ENCODE peak calls at places on chromosomes 4 and X, in eight cellular contexts. D, B, W, L, A, G, P and H are unnamed samples.

GRCh38 chr4:24850669-24851068 is 55.3 kb downstream of the SOD3 start:
- DNase-seq in D (no peak), B (peak), W (no peak), L (peak), A (peak), G (no peak), P (peak), H (no peak)

GRCh38 chr4:7759221-7759620 is 180.4 kb downstream of the AFAP1 start:
- DNase-seq in D (no peak), B (peak), W (peak), L (no peak), A (no peak), G (no peak), P (no peak), H (no peak)

GRCh38 chr4:73631565-73632226 is 11.5 kb upstream of the RASSF6 start:
- DNase-seq in D (no peak), B (peak), W (no peak), L (no peak), A (no peak), G (no peak), P (no peak), H (no peak)

GRCh38 chrX:40145001-40145631 is 47.4 kb upstream of the BCOR start:
- DNase-seq in D (no peak), B (no peak), W (peak), L (no peak), A (peak), G (no peak), P (no peak), H (no peak)

GRCh38 chr4:57076646-57077045 is 33.5 kb downstream of the IGFBP7 start:
- DNase-seq in D (no peak), B (no peak), W (no peak), L (no peak), A (no peak), G (no peak), P (no peak), H (no peak)

GRCh38 chrX:78964598-78964997 is 19.4 kb downstream of the P2RY10 start:
- DNase-seq in D (no peak), B (no peak), W (no peak), L (no peak), A (no peak), G (no peak), P (no peak), H (no peak)

GRCh38 chr4:84324303-84324702 is 174.8 kb downstream of the NKX6-1 start:
- DNase-seq in D (no peak), B (no peak), W (no peak), L (no peak), A (no peak), G (no peak), P (no peak), H (no peak)

GRCh38 chr4:163382178-163382869 is 38.6 kb downstream of the NPY5R start:
- DNase-seq in D (no peak), B (peak), W (no peak), L (no peak), A (no peak), G (no peak), P (no peak), H (no peak)

GRCh38 chrX:53452812-53453211 is 18.6 kb upstream of the HSD17B10 start:
- DNase-seq in D (no peak), B (no peak), W (no peak), L (no peak), A (no peak), G (no peak), P (no peak), H (no peak)

GRCh38 chr4:66794635-66795034 is 750.7 kb downstream of the CENPC start:
- DNase-seq in D (no peak), B (no peak), W (no peak), L (no peak), A (no peak), G (no peak), P (no peak), H (no peak)

GRCh38 chr4:57373971-57374370 is 263.8 kb upstream of the IGFBP7 start:
- DNase-seq in D (no peak), B (no peak), W (no peak), L (no peak), A (no peak), G (no peak), P (no peak), H (no peak)

GRCh38 chrX:11770320-11770719 is 12.3 kb downstream of the MSL3 start:
- DNase-seq in D (peak), B (peak), W (peak), L (peak), A (peak), G (peak), P (peak), H (no peak)

GRCh38 chrX:154458116-154458953 is at the start of gene PLXNA3:
- DNase-seq in D (no peak), B (no peak), W (peak), L (no peak), A (peak), G (no peak), P (no peak), H (peak)

GRCh38 chr4:144575181-144575580 is 70.8 kb upstream of the HHIP start:
- DNase-seq in D (no peak), B (no peak), W (no peak), L (peak), A (peak), G (no peak), P (peak), H (no peak)

GRCh38 chrX:47278684-47279083 is 45.9 kb downstream of the USP11 start:
- DNase-seq in D (no peak), B (no peak), W (no peak), L (peak), A (peak), G (peak), P (peak), H (no peak)

GRCh38 chr4:153267013-153267412 is 62.8 kb downstream of the TRIM2 start:
- DNase-seq in D (no peak), B (peak), W (no peak), L (peak), A (no peak), G (no peak), P (peak), H (no peak)

GRCh38 chrX:51876441-51876840 is 17.0 kb upstream of the MAGED1 start:
- DNase-seq in D (no peak), B (no peak), W (no peak), L (peak), A (peak), G (no peak), P (peak), H (no peak)

GRCh38 chr4:174316954-174317353 is 33.2 kb downstream of the CEP44 start:
- DNase-seq in D (no peak), B (no peak), W (no peak), L (peak), A (no peak), G (no peak), P (peak), H (no peak)

GRCh38 chrX:48938721-48939416 is 18.5 kb downstream of the OTUD5 start:
- DNase-seq in D (no peak), B (no peak), W (peak), L (no peak), A (no peak), G (no peak), P (no peak), H (no peak)

GRCh38 chrX:44025611-44026010 is 52.4 kb upstream of the NDP start:
- DNase-seq in D (no peak), B (no peak), W (no peak), L (peak), A (peak), G (no peak), P (peak), H (no peak)

GRCh38 chr4:69763233-69763632 is 2.8 kb upstream of the SULT1B1 start:
- DNase-seq in D (no peak), B (no peak), W (no peak), L (no peak), A (no peak), G (no peak), P (no peak), H (no peak)

GRCh38 chr4:19748911-19749473 is 502.7 kb upstream of the SLIT2 start:
- DNase-seq in D (no peak), B (no peak), W (no peak), L (no peak), A (peak), G (no peak), P (peak), H (no peak)

GRCh38 chr4:29805871-29806480 is 914.2 kb upstream of the PCDH7 start:
- DNase-seq in D (no peak), B (no peak), W (no peak), L (no peak), A (no peak), G (no peak), P (no peak), H (no peak)

DNA sequence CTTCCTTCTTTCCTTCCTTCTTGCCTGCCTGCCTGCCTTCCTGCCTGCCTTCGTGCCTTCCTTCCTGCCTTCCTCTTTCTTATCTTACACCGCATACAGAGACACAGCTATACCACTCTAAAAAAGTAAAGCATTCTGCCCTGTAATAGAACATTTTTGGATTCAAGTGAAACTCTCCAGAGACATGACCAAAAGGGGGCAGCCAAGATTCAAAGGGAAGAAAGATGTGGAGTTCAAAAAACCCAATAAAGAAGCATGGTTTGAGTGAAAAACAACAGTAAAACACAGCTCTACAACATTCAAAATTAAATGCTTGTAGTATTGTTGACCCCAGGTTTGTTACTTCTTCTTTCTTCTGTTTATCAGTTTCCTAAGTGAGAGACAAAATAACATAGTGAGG is 914.9 kb upstream of the PCDH7 start:
- DNase-seq in D (no peak), B (no peak), W (no peak), L (no peak), A (no peak), G (no peak), P (peak), H (no peak)
- TF ChIP-seq CTCF in D (no peak), B (no peak), W (no peak), L (no peak), A (no peak), G (no peak), P (peak), H (no peak)

DNA sequence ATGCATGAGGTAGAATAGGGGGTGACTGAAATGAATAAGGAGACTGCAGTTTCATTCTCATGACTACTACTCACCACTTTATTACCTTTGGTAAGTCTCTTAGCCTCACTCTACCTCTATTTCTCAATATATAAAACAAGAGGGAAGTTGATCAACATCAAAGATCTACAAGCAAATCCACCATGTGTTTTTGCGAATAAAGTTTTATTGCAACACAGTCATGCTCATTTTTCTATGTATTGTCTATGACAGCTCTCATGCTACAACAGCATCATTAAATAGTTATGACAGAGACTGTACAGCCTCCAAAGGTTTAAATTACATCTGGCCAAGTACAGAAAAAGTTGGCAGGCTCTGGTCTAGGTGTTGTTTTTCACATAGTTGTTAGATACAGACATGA is 72.6 kb upstream of the CPEB2 start:
- DNase-seq in D (no peak), B (no peak), W (no peak), L (no peak), A (no peak), G (no peak), P (no peak), H (no peak)
- TF ChIP-seq CTCF in D (no peak), B (no peak), W (no peak), L (no peak), A (no peak), G (no peak), P (no peak), H (no peak)

GRCh38 chrX:150087612-150088011 is 149.3 kb upstream of the EOLA2 start:
- DNase-seq in D (no peak), B (no peak), W (no peak), L (no peak), A (no peak), G (no peak), P (no peak), H (no peak)
- TF ChIP-seq CTCF in D (no peak), B (no peak), W (no peak), L (no peak), A (no peak), G (no peak), P (no peak), H (no peak)

GRCh38 chrX:64570204-64570603 is 175.0 kb upstream of the MTMR8 start:
- DNase-seq in D (no peak), B (no peak), W (no peak), L (peak), A (no peak), G (no peak), P (no peak), H (no peak)
- TF ChIP-seq CTCF in D (no peak), B (no peak), W (no peak), L (peak), A (no peak), G (no peak), P (no peak), H (no peak)

DNA sequence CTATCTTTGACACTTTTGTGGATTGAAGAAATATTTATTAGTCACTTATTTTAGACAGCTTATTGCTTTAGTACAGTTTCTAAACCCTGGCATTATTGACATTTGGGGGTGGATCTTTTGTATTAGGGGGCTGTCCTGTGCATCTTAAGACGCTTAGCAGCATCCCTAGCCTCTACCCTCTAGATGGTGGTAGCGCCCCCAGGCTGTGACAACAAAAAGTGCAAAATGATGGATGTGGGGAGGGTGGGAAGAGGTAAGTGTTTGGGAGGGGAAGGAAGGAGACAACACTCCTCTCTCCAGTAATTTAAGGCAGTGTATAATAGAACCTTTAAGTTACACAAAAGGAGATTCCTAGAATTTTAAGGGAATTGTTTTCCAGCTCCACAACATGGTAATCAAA is 1210.6 kb downstream of the C4orf33 start:
- DNase-seq in D (no peak), B (no peak), W (no peak), L (no peak), A (no peak), G (no peak), P (no peak), H (no peak)
- TF ChIP-seq CTCF in D (no peak), B (no peak), W (no peak), L (no peak), A (no peak), G (no peak), P (no peak), H (no peak)

GRCh38 chr4:42656986-42657792 is at the start of gene ATP8A1:
- DNase-seq in D (no peak), B (peak), W (peak), L (peak), A (peak), G (peak), P (peak), H (peak)
- TF ChIP-seq CTCF in D (no peak), B (peak), W (no peak), L (no peak), A (no peak), G (no peak), P (no peak), H (no peak)

GRCh38 chrX:120664081-120664480 is 34.2 kb upstream of the C1GALT1C1 start:
- DNase-seq in D (no peak), B (no peak), W (peak), L (peak), A (peak), G (no peak), P (peak), H (no peak)
- TF ChIP-seq CTCF in D (no peak), B (peak), W (no peak), L (no peak), A (peak), G (peak), P (peak), H (no peak)

GRCh38 chr4:134470544-134470943 is 269.0 kb upstream of the PABPC4L start:
- DNase-seq in D (no peak), B (peak), W (peak), L (peak), A (no peak), G (no peak), P (peak), H (no peak)
- TF ChIP-seq CTCF in D (no peak), B (peak), W (peak), L (no peak), A (no peak), G (no peak), P (peak), H (no peak)

GRCh38 chrX:72297953-72298730 is 7.6 kb downstream of the CITED1 start:
- DNase-seq in D (no peak), B (no peak), W (peak), L (peak), A (no peak), G (no peak), P (peak), H (no peak)
- TF ChIP-seq CTCF in D (no peak), B (peak), W (peak), L (no peak), A (no peak), G (peak), P (peak), H (no peak)

GRCh38 chrX:70970482-70970999 is 39.6 kb upstream of the SLC7A3 start:
- DNase-seq in D (no peak), B (no peak), W (peak), L (peak), A (peak), G (peak), P (peak), H (no peak)
- TF ChIP-seq CTCF in D (no peak), B (peak), W (no peak), L (no peak), A (peak), G (peak), P (peak), H (peak)